ENCODE peak calls at places on chromosomes 5 and 9, in seven cellular contexts. X is stimulated activated CD4-positive, alpha-beta T cell treated with anti-CD3 and anti-CD28 coated beads, Interleukin-15, amount 100 ng/mL, for 48 hours; E is left cardiac atrium; R is GM20000; I is AG10803; B is A172; L is SW480. W is an unnamed sample.

GRCh38 chr5:96733771-96734498 is 71.8 kb downstream of the CAST start:
- DNase-seq in X (no peak), E (no peak), R (no peak), I (no peak), B (peak), L (peak), W (no peak)

GRCh38 chr9:135815433-135816178 is 91.7 kb downstream of the CAMSAP1 start:
- DNase-seq in X (no peak), E (no peak), R (no peak), I (no peak), B (no peak), L (no peak), W (no peak)

GRCh38 chr5:58466939-58467338 is 7.1 kb upstream of the PLK2 start:
- DNase-seq in X (no peak), E (no peak), R (peak), I (peak), B (peak), L (no peak), W (no peak)

GRCh38 chr5:102545175-102545574 is 46.4 kb upstream of the SLCO6A1 start:
- DNase-seq in X (no peak), E (no peak), R (no peak), I (no peak), B (no peak), L (peak), W (no peak)

GRCh38 chr5:17723876-17724275 is 89.6 kb downstream of the TAF11L14 start:
- DNase-seq in X (no peak), E (no peak), R (no peak), I (no peak), B (peak), L (no peak), W (no peak)

GRCh38 chr5:62315376-62316049 is 9.5 kb downstream of the KIF2A start:
- DNase-seq in X (no peak), E (no peak), R (no peak), I (peak), B (no peak), L (no peak), W (no peak)

GRCh38 chr9:6114424-6114823 is 99.0 kb upstream of the RANBP6 start:
- DNase-seq in X (no peak), E (no peak), R (no peak), I (no peak), B (no peak), L (no peak), W (no peak)

GRCh38 chr9:99451121-99451606 is 229.1 kb downstream of the SEC61B start:
- DNase-seq in X (no peak), E (peak), R (no peak), I (peak), B (no peak), L (no peak), W (no peak)

GRCh38 chr5:110342683-110343082 is 383.8 kb downstream of the TMEM232 start:
- DNase-seq in X (no peak), E (no peak), R (no peak), I (no peak), B (no peak), L (no peak), W (no peak)

GRCh38 chr5:164649266-164649665 is 1143.8 kb downstream of the MAT2B start:
- DNase-seq in X (no peak), E (no peak), R (no peak), I (no peak), B (peak), L (no peak), W (no peak)

GRCh38 chr5:136424835-136425694 is 59.7 kb upstream of the TRPC7 start:
- DNase-seq in X (peak), E (peak), R (peak), I (peak), B (peak), L (peak), W (no peak)

GRCh38 chr5:14204011-14204670 is 61.0 kb downstream of the TRIO start:
- DNase-seq in X (no peak), E (no peak), R (no peak), I (no peak), B (no peak), L (no peak), W (no peak)

GRCh38 chr5:980941-981340 is 27.7 kb upstream of the NKD2 start:
- DNase-seq in X (no peak), E (no peak), R (no peak), I (peak), B (peak), L (peak), W (no peak)

GRCh38 chr9:105295151-105295550 is 50.7 kb downstream of the SLC44A1 start:
- DNase-seq in X (no peak), E (no peak), R (no peak), I (no peak), B (no peak), L (no peak), W (no peak)

GRCh38 chr9:98176391-98177259 is 15.8 kb downstream of the CORO2A start:
- DNase-seq in X (no peak), E (no peak), R (no peak), I (no peak), B (no peak), L (no peak), W (no peak)

GRCh38 chr9:128254855-128255759 is 20.7 kb downstream of the GOLGA2 start:
- DNase-seq in X (peak), E (peak), R (peak), I (peak), B (peak), L (peak), W (peak)

GRCh38 chr5:67996596-67996995 is 219.0 kb upstream of the PIK3R1 start:
- DNase-seq in X (no peak), E (no peak), R (no peak), I (no peak), B (no peak), L (no peak), W (no peak)

GRCh38 chr5:97118623-97119022 is 23.8 kb downstream of the LIX1 start:
- DNase-seq in X (no peak), E (no peak), R (peak), I (no peak), B (no peak), L (no peak), W (no peak)

GRCh38 chr9:36039696-36040095 is 3.0 kb downstream of the RECK start:
- DNase-seq in X (no peak), E (no peak), R (no peak), I (peak), B (no peak), L (no peak), W (no peak)

GRCh38 chr9:121826711-121827110 is 175.3 kb downstream of the DAB2IP start:
- DNase-seq in X (no peak), E (no peak), R (peak), I (no peak), B (no peak), L (no peak), W (no peak)

GRCh38 chr5:66793049-66793448 is 196.9 kb downstream of the MAST4 start:
- DNase-seq in X (no peak), E (no peak), R (no peak), I (no peak), B (no peak), L (no peak), W (no peak)

GRCh38 chr9:130450344-130451003 is 5.7 kb downstream of the ASS1 start:
- DNase-seq in X (no peak), E (no peak), R (no peak), I (no peak), B (no peak), L (peak), W (no peak)

GRCh38 chr5:102801375-102801774 is 46.3 kb downstream of the PAM start:
- DNase-seq in X (no peak), E (no peak), R (no peak), I (no peak), B (no peak), L (no peak), W (no peak)

GRCh38 chr5:16733597-16733996 is 116.8 kb upstream of the RETREG1 start:
- DNase-seq in X (no peak), E (no peak), R (no peak), I (no peak), B (no peak), L (no peak), W (no peak)